ENCODE peak calls at places on chromosomes 3 and 15, in seven cellular contexts. N is heart right ventricle; I is effector memory CD8-positive, alpha-beta T cell; O is EL; E is GM04504; H is NCI-H187; U is NCI-H460. F is an unnamed sample.

GRCh38 chr3:136070334-136070733 is 104.8 kb downstream of the PPP2R3A start:
- DNase-seq in N (no peak), I (no peak), O (peak), E (peak), H (no peak), U (no peak), F (peak)

GRCh38 chr3:143476965-143477640 is 357.5 kb downstream of the CHST2 start:
- DNase-seq in N (no peak), I (no peak), O (no peak), E (no peak), H (no peak), U (no peak), F (no peak)

GRCh38 chr3:46867550-46867898 is 4.3 kb upstream of the MYL3 start:
- DNase-seq in N (peak), I (no peak), O (no peak), E (no peak), H (no peak), U (no peak), F (no peak)

GRCh38 chr3:142647856-142648255 is 51.7 kb downstream of the PLS1 start:
- DNase-seq in N (no peak), I (no peak), O (peak), E (no peak), H (no peak), U (no peak), F (peak)

GRCh38 chr3:11154036-11154952 is at the start of gene HRH1:
- DNase-seq in N (peak), I (no peak), O (peak), E (no peak), H (no peak), U (no peak), F (peak)

GRCh38 chr3:124934577-124934976 is at the start of gene MUC13:
- DNase-seq in N (no peak), I (no peak), O (no peak), E (no peak), H (no peak), U (no peak), F (peak)

GRCh38 chr3:141286856-141287255 is 55.2 kb downstream of the PXYLP1 start:
- DNase-seq in N (no peak), I (no peak), O (no peak), E (no peak), H (no peak), U (no peak), F (no peak)

GRCh38 chr3:3778641-3779270 is 20.5 kb upstream of the LRRN1 start:
- DNase-seq in N (no peak), I (no peak), O (no peak), E (no peak), H (no peak), U (no peak), F (no peak)

GRCh38 chr15:25789206-25789605 is 73.9 kb downstream of the ATP10A start:
- DNase-seq in N (no peak), I (no peak), O (no peak), E (no peak), H (no peak), U (no peak), F (no peak)

GRCh38 chr3:32177702-32178198 is 60.7 kb upstream of the CMTM8 start:
- DNase-seq in N (no peak), I (peak), O (peak), E (no peak), H (peak), U (peak), F (peak)

GRCh38 chr3:49906004-49906860 is 2.6 kb upstream of the MST1R start:
- DNase-seq in N (peak), I (peak), O (peak), E (no peak), H (no peak), U (peak), F (peak)

GRCh38 chr3:152197451-152197850 is 71.3 kb upstream of the MBNL1 start:
- DNase-seq in N (no peak), I (no peak), O (no peak), E (no peak), H (no peak), U (no peak), F (no peak)

GRCh38 chr3:66336358-66336766 is 115.6 kb downstream of the SLC25A26 start:
- DNase-seq in N (no peak), I (no peak), O (peak), E (no peak), H (no peak), U (no peak), F (no peak)

GRCh38 chr15:89108865-89109660 is 20.8 kb downstream of the ABHD2 start:
- DNase-seq in N (no peak), I (no peak), O (no peak), E (no peak), H (no peak), U (no peak), F (no peak)

GRCh38 chr3:54951405-54951804 is 23.5 kb upstream of the LRTM1 start:
- DNase-seq in N (peak), I (no peak), O (peak), E (peak), H (no peak), U (no peak), F (peak)

GRCh38 chr3:167783781-167784180 is 48.3 kb downstream of the SERPINI1 start:
- DNase-seq in N (peak), I (no peak), O (no peak), E (no peak), H (no peak), U (no peak), F (no peak)

GRCh38 chr3:15064299-15064834 is 748 bp downstream of the MRPS25 start:
- DNase-seq in N (no peak), I (no peak), O (peak), E (no peak), H (no peak), U (no peak), F (no peak)

GRCh38 chr3:150515210-150515609 is 31.1 kb downstream of the SERP1 start:
- DNase-seq in N (no peak), I (no peak), O (no peak), E (no peak), H (no peak), U (no peak), F (no peak)

GRCh38 chr15:90512981-90513380 is 16.7 kb upstream of the CRTC3 start:
- DNase-seq in N (no peak), I (no peak), O (no peak), E (no peak), H (no peak), U (no peak), F (no peak)

GRCh38 chr3:135412475-135412874 is 553.1 kb upstream of the PPP2R3A start:
- DNase-seq in N (no peak), I (no peak), O (no peak), E (no peak), H (no peak), U (no peak), F (no peak)

GRCh38 chr3:72587282-72587681 is 261.0 kb downstream of the SHQ1 start:
- DNase-seq in N (no peak), I (no peak), O (no peak), E (no peak), H (no peak), U (no peak), F (no peak)

F was measured in LoVo.